ENCODE peak calls at places on chromosomes 6 and 20, in seven cellular contexts. C is NCI-H1092, N is small intestine, Z is pons, K is GM12865, O is heart right ventricle, B is GM10248. I is an unnamed sample.
A peak's percentile ranks its signal among the peaks of the same experiment; 100 is the strongest.

GRCh38 chr6:80543598-80544181 is 437.2 kb downstream of the BCKDHB start:
- DNase-seq in B (no peak), O (no peak), C (no peak), N (no peak), Z (peak; percentile 28), K (no peak), I (no peak)

GRCh38 chr6:49151957-49152356 is 311.1 kb downstream of the MMUT start:
- DNase-seq in C (no peak), K (peak; percentile 5), Z (no peak), O (no peak), N (no peak), B (no peak), I (no peak)

GRCh38 chr6:38713812-38714211 is 1.3 kb upstream of the DNAH8 start:
- DNase-seq in C (no peak), B (no peak), K (peak; percentile 42), Z (no peak), N (peak; percentile 62), O (no peak), I (no peak)

GRCh38 chr6:7243188-7243942 is 69.6 kb downstream of the SSR1 start:
- DNase-seq in C (peak; percentile 21), B (peak; percentile 76), Z (peak; percentile 75), K (peak; percentile 72), N (peak; percentile 66), O (no peak), I (peak; percentile 68)

GRCh38 chr20:61288331-61288784 is 36.3 kb downstream of the CDH4 start:
- DNase-seq in Z (no peak), C (no peak), B (no peak), N (no peak), K (no peak), O (no peak), I (peak; percentile 65)

GRCh38 chr6:127199470-127199869 is 67.2 kb upstream of the RNF146 start:
- DNase-seq in K (no peak), O (no peak), Z (no peak), B (no peak), C (no peak), N (no peak), I (no peak)

GRCh38 chr6:39929733-39930461 is 4.4 kb downstream of the MOCS1 start:
- DNase-seq in O (no peak), K (no peak), B (no peak), C (no peak), Z (no peak), N (no peak), I (no peak)

GRCh38 chr6:116190550-116190949 is 63.3 kb downstream of the TSPYL4 start:
- DNase-seq in O (no peak), K (no peak), N (no peak), Z (no peak), C (no peak), B (no peak), I (no peak)

GRCh38 chr6:169075211-169075621 is 178.4 kb downstream of the THBS2 start:
- DNase-seq in K (no peak), O (peak; percentile 45), B (no peak), N (no peak), Z (peak; percentile 4), C (no peak), I (no peak)

GRCh38 chr6:109174911-109175310 is 79.6 kb downstream of the CEP57L1 start:
- DNase-seq in Z (no peak), K (no peak), O (no peak), N (no peak), C (no peak), B (no peak), I (no peak)

GRCh38 chr6:7108964-7109836 is 1.4 kb downstream of the RREB1 start:
- DNase-seq in K (peak; percentile 57), O (peak; percentile 55), N (peak; percentile 79), Z (no peak), B (peak; percentile 55), C (no peak), I (no peak)

GRCh38 chr20:49447946-49448809 is 34.3 kb downstream of the KCNB1 start:
- DNase-seq in N (no peak), O (peak; percentile 51), B (no peak), C (no peak), K (no peak), Z (no peak), I (no peak)